ENCODE peak calls at places on chromosomes 11 and 22, in four cellular contexts. One of them, this sample, is unnamed.

GRCh38 chr11:128379587-128380279 is 207.6 kb downstream of the ETS1 start:
- DNase-seq in stomach: no peak
- DNase-seq in A549: no peak
- DNase-seq in sigmoid colon: no peak
- DNase-seq in this sample: no peak

GRCh38 chr11:115085461-115086220 is 407.3 kb downstream of the NXPE2 start:
- DNase-seq in stomach: no peak
- DNase-seq in A549: no peak
- DNase-seq in sigmoid colon: no peak
- DNase-seq in this sample: no peak

GRCh38 chr11:2847511-2847910 is 38.1 kb downstream of the CDKN1C start:
- DNase-seq in stomach: no peak
- DNase-seq in A549: no peak
- DNase-seq in sigmoid colon: no peak
- DNase-seq in this sample: no peak

GRCh38 chr11:12893787-12894672 is 115.1 kb upstream of the RASSF10 start:
- DNase-seq in stomach: peak; percentile 69
- DNase-seq in A549: peak; percentile 48
- DNase-seq in sigmoid colon: peak; percentile 82
- DNase-seq in this sample: peak; percentile 74

GRCh38 chr11:65078151-65078550 is 5.7 kb downstream of the CDCA5 start:
- DNase-seq in stomach: peak; percentile 83
- DNase-seq in A549: peak; percentile 69
- DNase-seq in sigmoid colon: no peak
- DNase-seq in this sample: peak; percentile 86

GRCh38 chr11:14443642-14444041 is 56.0 kb downstream of the COPB1 start:
- DNase-seq in stomach: peak; percentile 48
- DNase-seq in A549: peak; percentile 54
- DNase-seq in sigmoid colon: no peak
- DNase-seq in this sample: peak; percentile 27

GRCh38 chr11:19220903-19221682 is 19.3 kb upstream of the CSRP3 start:
- DNase-seq in stomach: peak; percentile 69
- DNase-seq in A549: no peak
- DNase-seq in sigmoid colon: no peak
- DNase-seq in this sample: no peak

GRCh38 chr11:71070490-71071455 is 181.6 kb downstream of the SHANK2 start:
- DNase-seq in stomach: no peak
- DNase-seq in A549: no peak
- DNase-seq in sigmoid colon: no peak
- DNase-seq in this sample: no peak

GRCh38 chr11:92226331-92227232 is 2.0 kb downstream of the FAT3 start:
- DNase-seq in stomach: no peak
- DNase-seq in A549: no peak
- DNase-seq in sigmoid colon: no peak
- DNase-seq in this sample: no peak

GRCh38 chr11:77345621-77346020 is 44.1 kb upstream of the GDPD4 start:
- DNase-seq in stomach: no peak
- DNase-seq in A549: no peak
- DNase-seq in sigmoid colon: no peak
- DNase-seq in this sample: no peak

GRCh38 chr22:27474711-27475547 is 326.6 kb downstream of the MN1 start:
- DNase-seq in stomach: no peak
- DNase-seq in A549: peak; percentile 68
- DNase-seq in sigmoid colon: peak; percentile 79
- DNase-seq in this sample: no peak

GRCh38 chr22:49733631-49734030 is 94.0 kb downstream of the BRD1 start:
- DNase-seq in stomach: no peak
- DNase-seq in A549: no peak
- DNase-seq in sigmoid colon: no peak
- DNase-seq in this sample: no peak

GRCh38 chr11:10310301-10310841 is 5.5 kb downstream of the ADM start:
- DNase-seq in stomach: no peak
- DNase-seq in A549: peak; percentile 30
- DNase-seq in sigmoid colon: no peak
- DNase-seq in this sample: no peak

GRCh38 chr22:19527861-19528417 is 3.7 kb upstream of the CLDN5 start:
- DNase-seq in stomach: no peak
- DNase-seq in A549: no peak
- DNase-seq in sigmoid colon: no peak
- DNase-seq in this sample: no peak

GRCh38 chr11:130161441-130161840 is 1.9 kb downstream of the ST14 start:
- DNase-seq in stomach: no peak
- DNase-seq in A549: no peak
- DNase-seq in sigmoid colon: no peak
- DNase-seq in this sample: no peak

GRCh38 chr22:20531404-20532181 is 24.2 kb downstream of the MED15 start:
- DNase-seq in stomach: peak; percentile 62
- DNase-seq in A549: peak; percentile 87
- DNase-seq in sigmoid colon: peak; percentile 83
- DNase-seq in this sample: peak; percentile 72

GRCh38 chr11:33610903-33611302 is 89.7 kb downstream of the C11orf91 start:
- DNase-seq in stomach: no peak
- DNase-seq in A549: no peak
- DNase-seq in sigmoid colon: no peak
- DNase-seq in this sample: no peak

GRCh38 chr22:27241430-27242110 is 560.0 kb downstream of the MN1 start:
- DNase-seq in stomach: peak; percentile 43
- DNase-seq in A549: no peak
- DNase-seq in sigmoid colon: no peak
- DNase-seq in this sample: no peak

GRCh38 chr11:61480936-61481335 is 27.6 kb upstream of the LRRC10B start:
- DNase-seq in stomach: no peak
- DNase-seq in A549: peak; percentile 55
- DNase-seq in sigmoid colon: no peak
- DNase-seq in this sample: peak; percentile 47

GRCh38 chr11:61688368-61689163 is 8.4 kb downstream of the DAGLA start:
- DNase-seq in stomach: peak; percentile 70
- DNase-seq in A549: no peak
- DNase-seq in sigmoid colon: peak; percentile 91
- DNase-seq in this sample: peak; percentile 83

GRCh38 chr22:17984114-17984513 is 40.2 kb downstream of the MICAL3 start:
- DNase-seq in stomach: no peak
- DNase-seq in A549: no peak
- DNase-seq in sigmoid colon: no peak
- DNase-seq in this sample: no peak

GRCh38 chr11:66347425-66348276 is at the start of gene B4GAT1:
- DNase-seq in stomach: peak; percentile 86
- DNase-seq in A549: peak; percentile 95
- DNase-seq in sigmoid colon: peak; percentile 96
- DNase-seq in this sample: peak; percentile 89

GRCh38 chr11:110297726-110298297 is 1.4 kb upstream of the RDX start:
- DNase-seq in stomach: no peak
- DNase-seq in A549: peak; percentile 37
- DNase-seq in sigmoid colon: no peak
- DNase-seq in this sample: no peak

GRCh38 chr11:9777066-9777465 is 113.2 kb downstream of the SWAP70 start:
- DNase-seq in stomach: no peak
- DNase-seq in A549: no peak
- DNase-seq in sigmoid colon: no peak
- DNase-seq in this sample: no peak

GRCh38 chr11:17389205-17389956 is 922 bp upstream of the KCNJ11 start:
- DNase-seq in stomach: peak; percentile 90
- DNase-seq in A549: peak; percentile 70
- DNase-seq in sigmoid colon: peak; percentile 80
- DNase-seq in this sample: peak; percentile 79

GRCh38 chr22:24146190-24146616 is 35.1 kb upstream of the SUSD2 start:
- DNase-seq in stomach: peak; percentile 58
- DNase-seq in A549: peak; percentile 53
- DNase-seq in sigmoid colon: peak; percentile 83
- DNase-seq in this sample: peak; percentile 84

GRCh38 chr11:27719575-27719925 is 19.3 kb upstream of the BDNF start:
- DNase-seq in stomach: no peak
- DNase-seq in A549: no peak
- DNase-seq in sigmoid colon: no peak
- DNase-seq in this sample: no peak

GRCh38 chr11:83282084-83282716 is 4.0 kb downstream of the CCDC90B start:
- DNase-seq in stomach: no peak
- DNase-seq in A549: no peak
- DNase-seq in sigmoid colon: no peak
- DNase-seq in this sample: no peak

GRCh38 chr11:3044915-3045314 is 12.3 kb downstream of the CARS1 start:
- DNase-seq in stomach: no peak
- DNase-seq in A549: no peak
- DNase-seq in sigmoid colon: no peak
- DNase-seq in this sample: no peak

GRCh38 chr11:106496677-106497076 is 419.2 kb downstream of the AASDHPPT start:
- DNase-seq in stomach: no peak
- DNase-seq in A549: no peak
- DNase-seq in sigmoid colon: no peak
- DNase-seq in this sample: no peak

GRCh38 chr11:66973956-66974585 is 1.0 kb upstream of the C11orf86 start:
- DNase-seq in stomach: no peak
- DNase-seq in A549: no peak
- DNase-seq in sigmoid colon: no peak
- DNase-seq in this sample: no peak

GRCh38 chr11:44096360-44097188 is 1.1 kb downstream of the EXT2 start:
- DNase-seq in stomach: no peak
- DNase-seq in A549: peak; percentile 4
- DNase-seq in sigmoid colon: no peak
- DNase-seq in this sample: no peak

GRCh38 chr11:87352759-87353707 is 315.3 kb downstream of the TMEM135 start:
- DNase-seq in stomach: peak; percentile 87
- DNase-seq in A549: peak; percentile 74
- DNase-seq in sigmoid colon: peak; percentile 88
- DNase-seq in this sample: peak; percentile 89

GRCh38 chr11:613369-613968 is 2.3 kb downstream of the IRF7 start:
- DNase-seq in stomach: peak; percentile 86
- DNase-seq in A549: peak; percentile 49
- DNase-seq in sigmoid colon: no peak
- DNase-seq in this sample: peak; percentile 92

GRCh38 chr22:44427506-44428470 is 70.2 kb downstream of the RTL6 start:
- DNase-seq in stomach: no peak
- DNase-seq in A549: no peak
- DNase-seq in sigmoid colon: peak; percentile 35
- DNase-seq in this sample: no peak

GRCh38 chr11:10373340-10373739 is 68.5 kb downstream of the ADM start:
- DNase-seq in stomach: no peak
- DNase-seq in A549: no peak
- DNase-seq in sigmoid colon: no peak
- DNase-seq in this sample: no peak

GRCh38 chr22:27662359-27663030 is 139.1 kb downstream of the MN1 start:
- DNase-seq in stomach: peak; percentile 49
- DNase-seq in A549: no peak
- DNase-seq in sigmoid colon: no peak
- DNase-seq in this sample: no peak

GRCh38 chr11:117877120-117877784 is 794 bp upstream of the FXYD6 start:
- DNase-seq in stomach: no peak
- DNase-seq in A549: no peak
- DNase-seq in sigmoid colon: peak; percentile 84
- DNase-seq in this sample: no peak
- H3K4me1 ChIP-seq in stomach: peaks cover 35% of the 10 kb centered on the region
- H3K4me1 ChIP-seq in A549: no peaks in the 10 kb centered on the region
- H3K4me1 ChIP-seq in sigmoid colon: no peaks in the 10 kb centered on the region
- H3K4me1 ChIP-seq in this sample: peaks cover 45% of the 10 kb centered on the region

DNA sequence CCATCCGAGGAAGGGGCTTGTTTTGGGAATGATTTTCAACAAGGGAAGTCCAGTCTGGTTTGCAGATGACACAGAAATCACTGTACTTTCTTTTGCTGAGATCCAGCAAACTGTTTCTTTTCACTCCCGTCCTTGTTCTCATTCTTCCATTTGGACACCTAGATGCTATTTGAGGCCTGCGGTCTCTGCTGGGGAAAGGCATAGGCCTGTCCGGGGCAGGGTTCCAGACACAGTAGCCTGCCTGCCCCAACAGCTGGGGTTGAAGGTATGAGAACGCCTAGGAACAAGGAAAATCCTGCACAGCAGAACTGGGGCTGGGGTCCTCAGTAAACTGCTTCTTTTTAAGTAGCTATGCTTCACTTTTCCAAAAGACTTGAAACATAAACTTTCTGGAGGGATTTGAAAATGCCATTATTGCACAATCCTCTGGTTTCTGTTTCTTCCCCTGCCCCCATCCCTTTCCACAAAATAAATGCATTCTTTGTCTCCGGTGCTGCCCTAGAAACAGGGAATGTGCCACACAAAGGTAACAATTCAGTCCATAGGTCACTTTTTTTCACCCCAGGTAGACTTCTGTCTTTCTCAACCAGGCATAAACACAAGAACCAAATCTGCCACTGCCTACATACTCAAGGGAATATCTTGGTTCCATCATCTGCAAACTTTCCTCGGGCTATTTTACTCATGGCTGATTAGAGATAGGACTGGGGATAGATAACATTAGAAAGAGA is 174.8 kb upstream of the MTMR2 start:
- DNase-seq in stomach: no peak
- DNase-seq in A549: no peak
- DNase-seq in sigmoid colon: no peak
- DNase-seq in this sample: no peak
- TF ChIP-seq EP300 in stomach: no peak
- TF ChIP-seq EP300 in A549: no peak
- TF ChIP-seq EP300 in sigmoid colon: no peak
- TF ChIP-seq EP300 in this sample: no peak

GRCh38 chr22:31496007-31496734 is at the start of gene SFI1:
- DNase-seq in stomach: peak; percentile 92
- DNase-seq in A549: peak; percentile 86
- DNase-seq in sigmoid colon: peak; percentile 95
- DNase-seq in this sample: peak; percentile 95
- H3K4me1 ChIP-seq in stomach: peaks cover 18% of the 10 kb centered on the region
- H3K4me1 ChIP-seq in A549: peaks cover 10% of the 10 kb centered on the region
- H3K4me1 ChIP-seq in sigmoid colon: no peaks in the 10 kb centered on the region
- H3K4me1 ChIP-seq in this sample: peaks cover 15% of the 10 kb centered on the region

DNA sequence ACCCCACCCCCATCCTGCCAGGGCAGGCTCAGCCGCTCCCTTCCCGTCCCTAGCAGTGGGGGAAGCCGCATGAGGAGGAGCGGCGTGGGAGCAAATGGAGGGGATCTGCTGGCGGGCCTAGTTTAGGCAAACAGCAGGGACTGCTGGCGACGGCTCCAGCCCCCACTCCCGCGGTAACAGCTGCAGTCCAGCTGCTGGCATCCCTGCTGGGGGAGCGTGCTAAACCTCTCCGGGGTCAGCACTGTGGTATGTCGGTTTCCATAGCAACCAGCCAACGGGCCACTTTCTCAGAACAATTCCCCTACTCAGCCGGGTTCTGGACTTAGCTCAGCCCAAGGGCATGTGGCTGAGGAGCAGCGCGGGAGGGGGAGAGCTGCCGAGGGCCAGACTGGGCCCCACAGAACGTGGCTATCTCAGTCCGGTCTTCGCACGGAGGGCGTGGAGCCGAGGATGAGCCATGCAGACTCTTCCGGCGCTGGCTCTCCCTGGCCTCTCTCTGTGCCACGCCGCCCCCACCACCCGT is 98.8 kb downstream of the PKNOX2 start:
- DNase-seq in stomach: peak; percentile 53
- DNase-seq in A549: no peak
- DNase-seq in sigmoid colon: peak; percentile 86
- DNase-seq in this sample: peak; percentile 57
- TF ChIP-seq EP300 in stomach: peak; percentile 34
- TF ChIP-seq EP300 in A549: no peak
- TF ChIP-seq EP300 in sigmoid colon: no peak
- TF ChIP-seq EP300 in this sample: no peak